ENCODE peak calls at places on chromosomes 13 and 19, in seven cellular contexts. A is psoas muscle; P is A549; D is effector memory CD4-positive, alpha-beta T cell; S is K562; M is OCI-LY7; N is H1. F is an unnamed sample.

GRCh38 chr13:111664060-111664459 is 343.6 kb downstream of the TEX29 start:
- DNase-seq in A (no peak), P (no peak), D (no peak), S (no peak), M (no peak), N (peak), F (no peak)

GRCh38 chr19:3497757-3498515 is 2.5 kb downstream of the DOHH start:
- DNase-seq in A (no peak), P (no peak), D (no peak), S (no peak), M (no peak), N (no peak), F (no peak)

GRCh38 chr19:12596485-12596884 is 14.1 kb downstream of the ZNF490 start:
- DNase-seq in A (no peak), P (no peak), D (no peak), S (no peak), M (no peak), N (no peak), F (no peak)

GRCh38 chr19:35641515-35642151 is at the start of gene ETV2:
- DNase-seq in A (no peak), P (no peak), D (peak), S (peak), M (peak), N (peak), F (no peak)

GRCh38 chr19:30228726-30229523 is 143.3 kb upstream of the ZNF536 start:
- DNase-seq in A (no peak), P (no peak), D (no peak), S (no peak), M (no peak), N (peak), F (no peak)

GRCh38 chr13:37602743-37603381 is 4.3 kb upstream of the POSTN start:
- DNase-seq in A (no peak), P (no peak), D (no peak), S (no peak), M (peak), N (no peak), F (no peak)

GRCh38 chr19:48511800-48512503 is at the start of gene LMTK3:
- DNase-seq in A (no peak), P (peak), D (peak), S (peak), M (peak), N (peak), F (no peak)

GRCh38 chr13:87057807-87058520 is 613.2 kb upstream of the SLITRK5 start:
- DNase-seq in A (no peak), P (no peak), D (no peak), S (no peak), M (no peak), N (no peak), F (peak)

GRCh38 chr19:56839665-56840451 is 668 bp downstream of the PEG3 start:
- DNase-seq in A (peak), P (no peak), D (no peak), S (no peak), M (no peak), N (no peak), F (no peak)

GRCh38 chr19:41501854-41502253 is 58.9 kb downstream of the ERICH4 start:
- DNase-seq in A (no peak), P (no peak), D (no peak), S (no peak), M (no peak), N (no peak), F (no peak)

GRCh38 chr19:41495589-41495988 is 52.6 kb downstream of the ERICH4 start:
- DNase-seq in A (no peak), P (no peak), D (no peak), S (no peak), M (no peak), N (no peak), F (no peak)

GRCh38 chr19:41505105-41505504 is 62.1 kb downstream of the ERICH4 start:
- DNase-seq in A (no peak), P (no peak), D (no peak), S (no peak), M (no peak), N (no peak), F (no peak)

GRCh38 chr19:41500443-41500842 is 57.5 kb downstream of the ERICH4 start:
- DNase-seq in A (no peak), P (no peak), D (no peak), S (no peak), M (no peak), N (no peak), F (no peak)

DNA sequence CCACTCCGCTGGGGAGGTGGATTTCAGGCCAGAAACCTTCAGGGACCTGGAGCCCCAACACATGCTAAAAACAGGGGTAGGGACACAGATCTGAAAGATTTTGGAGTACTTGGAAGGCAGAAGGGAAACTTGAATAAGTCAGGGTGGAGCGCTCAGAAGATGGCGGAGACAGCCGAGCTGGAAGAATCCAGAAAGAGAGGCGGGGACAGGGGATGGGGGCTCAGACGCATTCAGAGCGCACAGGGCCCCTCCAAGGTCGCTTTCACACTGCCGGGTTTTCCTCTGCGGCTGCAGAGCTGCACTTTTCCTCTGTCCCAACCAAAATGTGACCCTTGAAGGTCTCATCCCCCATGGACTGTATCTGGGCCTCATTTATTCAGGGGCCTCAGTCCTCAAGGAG is 56.9 kb downstream of the ERICH4 start:
- DNase-seq in A (no peak), P (no peak), D (no peak), S (no peak), M (no peak), N (no peak), F (no peak)
- H3K27ac ChIP-seq in A (peak), P (no peak), D (no peak), S (no peak), M (no peak), N (no peak), F (peak)

GRCh38 chr13:51177188-51177587 is 45.0 kb upstream of the FAM124A start:
- DNase-seq in A (no peak), P (no peak), D (no peak), S (no peak), M (no peak), N (peak), F (no peak)
- H3K27ac ChIP-seq in A (no peak), P (no peak), D (no peak), S (no peak), M (no peak), N (peak), F (no peak)

GRCh38 chr13:110442946-110443632 is 118.4 kb downstream of the RAB20 start:
- DNase-seq in A (no peak), P (no peak), D (no peak), S (no peak), M (no peak), N (no peak), F (no peak)
- H3K27ac ChIP-seq in A (no peak), P (no peak), D (no peak), S (no peak), M (no peak), N (no peak), F (peak)

DNA sequence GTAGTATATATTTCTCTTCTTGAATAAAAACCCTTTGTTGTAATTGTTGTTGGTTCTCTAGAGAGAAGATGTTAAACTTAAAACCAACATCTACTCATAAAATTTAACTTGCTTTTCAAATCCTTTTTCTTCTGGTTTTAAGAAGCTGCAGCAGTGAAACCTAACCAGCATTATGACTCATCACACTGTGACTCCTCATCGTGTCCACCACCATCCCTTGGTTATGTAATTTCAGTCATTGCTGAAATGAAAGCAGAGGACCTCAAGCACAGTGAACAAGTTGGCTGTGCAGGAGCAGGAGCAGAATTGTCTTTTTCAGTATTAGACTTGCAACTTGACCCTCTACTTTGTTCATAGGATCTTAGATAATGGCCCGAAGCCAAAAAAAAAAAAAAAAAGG is 64.9 kb upstream of the HTR2A start:
- DNase-seq in A (no peak), P (peak), D (no peak), S (peak), M (no peak), N (no peak), F (no peak)
- H3K27ac ChIP-seq in A (no peak), P (no peak), D (no peak), S (no peak), M (no peak), N (no peak), F (no peak)

DNA sequence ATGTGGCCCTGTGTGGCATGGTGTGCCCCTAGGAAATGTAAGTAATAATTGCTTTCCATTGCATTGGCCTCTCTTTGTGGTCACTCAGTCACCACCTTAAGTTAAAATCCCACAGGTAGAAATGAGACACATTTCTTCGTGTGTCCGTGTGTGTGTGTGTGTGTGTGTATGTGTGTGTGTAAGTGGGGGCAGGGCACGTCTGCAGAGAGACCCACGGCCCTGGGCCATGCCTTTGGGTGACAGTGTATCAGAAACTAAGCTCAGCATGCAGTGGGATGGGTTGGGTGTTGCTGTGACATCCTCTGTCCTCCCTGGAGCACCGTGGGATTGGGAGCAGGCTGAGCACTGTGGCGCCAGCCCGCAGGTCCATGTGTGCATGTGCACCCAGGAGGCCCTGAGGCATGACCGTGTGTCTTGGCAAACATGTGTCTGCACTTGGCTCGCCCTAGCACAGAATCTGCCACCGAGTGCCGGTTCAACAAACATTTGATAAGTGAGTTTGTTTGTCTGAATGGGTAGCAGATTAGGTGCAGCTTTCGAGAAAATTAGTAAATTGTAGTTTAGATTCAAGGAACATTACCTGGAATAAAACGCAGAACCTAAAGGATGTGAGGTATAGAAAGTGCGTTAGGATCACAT is 91.8 kb downstream of the WTIP start:
- DNase-seq in A (no peak), P (no peak), D (no peak), S (no peak), M (no peak), N (no peak), F (no peak)
- H3K27ac ChIP-seq in A (no peak), P (no peak), D (no peak), S (no peak), M (no peak), N (no peak), F (no peak)

F was measured in small intestine.